ENCODE peak calls at places on chromosomes 11 and 22, in nine cellular contexts. One of them, this sample, is unnamed.

GRCh38 chr22:42688241-42688913 is 32.3 kb downstream of the A4GALT start:
- DNase-seq in tibial artery: peak
- DNase-seq in heart left ventricle: peak
- DNase-seq in colonic mucosa: peak
- DNase-seq in fibroblast of villous mesenchyme: peak
- DNase-seq in stomach: peak
- DNase-seq in psoas muscle: peak
- DNase-seq in cardiac muscle cell: peak
- DNase-seq in hepatocyte: peak
- DNase-seq in this sample: peak

GRCh38 chr11:82631722-82632630 is 101.7 kb downstream of the FAM181B start:
- DNase-seq in fibroblast of villous mesenchyme: no peak
- DNase-seq in tibial artery: no peak
- DNase-seq in colonic mucosa: no peak
- DNase-seq in hepatocyte: no peak
- DNase-seq in psoas muscle: no peak
- DNase-seq in stomach: no peak
- DNase-seq in heart left ventricle: no peak
- DNase-seq in cardiac muscle cell: no peak
- DNase-seq in this sample: no peak

GRCh38 chr11:70079691-70080090 is 1.6 kb downstream of the ANO1 start:
- DNase-seq in fibroblast of villous mesenchyme: no peak
- DNase-seq in tibial artery: peak
- DNase-seq in heart left ventricle: no peak
- DNase-seq in colonic mucosa: no peak
- DNase-seq in psoas muscle: no peak
- DNase-seq in hepatocyte: no peak
- DNase-seq in stomach: no peak
- DNase-seq in cardiac muscle cell: no peak
- DNase-seq in this sample: no peak

GRCh38 chr11:63869686-63870085 is 30.8 kb downstream of the MARK2 start:
- DNase-seq in hepatocyte: no peak
- DNase-seq in tibial artery: no peak
- DNase-seq in fibroblast of villous mesenchyme: no peak
- DNase-seq in colonic mucosa: no peak
- DNase-seq in cardiac muscle cell: no peak
- DNase-seq in stomach: no peak
- DNase-seq in psoas muscle: no peak
- DNase-seq in heart left ventricle: no peak
- DNase-seq in this sample: no peak

GRCh38 chr22:30196141-30196866 is 50.3 kb downstream of the LIF start:
- DNase-seq in tibial artery: peak
- DNase-seq in fibroblast of villous mesenchyme: peak
- DNase-seq in heart left ventricle: peak
- DNase-seq in stomach: peak
- DNase-seq in cardiac muscle cell: peak
- DNase-seq in colonic mucosa: peak
- DNase-seq in psoas muscle: peak
- DNase-seq in hepatocyte: peak
- DNase-seq in this sample: peak

GRCh38 chr22:23675502-23676415 is 15.1 kb upstream of the RGL4 start:
- DNase-seq in colonic mucosa: peak
- DNase-seq in fibroblast of villous mesenchyme: peak
- DNase-seq in tibial artery: peak
- DNase-seq in psoas muscle: no peak
- DNase-seq in hepatocyte: peak
- DNase-seq in stomach: peak
- DNase-seq in cardiac muscle cell: no peak
- DNase-seq in heart left ventricle: no peak
- DNase-seq in this sample: no peak

GRCh38 chr11:116230453-116230852 is 542.3 kb downstream of the BUD13 start:
- DNase-seq in hepatocyte: no peak
- DNase-seq in stomach: no peak
- DNase-seq in heart left ventricle: no peak
- DNase-seq in cardiac muscle cell: no peak
- DNase-seq in psoas muscle: no peak
- DNase-seq in fibroblast of villous mesenchyme: no peak
- DNase-seq in colonic mucosa: no peak
- DNase-seq in tibial artery: no peak
- DNase-seq in this sample: no peak

GRCh38 chr22:29224121-29224858 is 18.6 kb downstream of the EMID1 start:
- DNase-seq in hepatocyte: peak
- DNase-seq in cardiac muscle cell: no peak
- DNase-seq in colonic mucosa: no peak
- DNase-seq in stomach: no peak
- DNase-seq in heart left ventricle: no peak
- DNase-seq in fibroblast of villous mesenchyme: no peak
- DNase-seq in tibial artery: no peak
- DNase-seq in psoas muscle: no peak
- DNase-seq in this sample: no peak

GRCh38 chr11:19405966-19406365 is 165.2 kb upstream of the E2F8 start:
- DNase-seq in psoas muscle: no peak
- DNase-seq in tibial artery: no peak
- DNase-seq in cardiac muscle cell: no peak
- DNase-seq in heart left ventricle: no peak
- DNase-seq in fibroblast of villous mesenchyme: no peak
- DNase-seq in colonic mucosa: no peak
- DNase-seq in hepatocyte: no peak
- DNase-seq in stomach: no peak
- DNase-seq in this sample: no peak

GRCh38 chr22:21990449-21991308 is 8.1 kb upstream of the TOP3B start:
- DNase-seq in cardiac muscle cell: no peak
- DNase-seq in heart left ventricle: no peak
- DNase-seq in fibroblast of villous mesenchyme: no peak
- DNase-seq in stomach: no peak
- DNase-seq in tibial artery: no peak
- DNase-seq in hepatocyte: no peak
- DNase-seq in psoas muscle: no peak
- DNase-seq in colonic mucosa: no peak
- DNase-seq in this sample: no peak

GRCh38 chr11:97557399-97557798 is 1167.6 kb downstream of the JRKL start:
- DNase-seq in psoas muscle: no peak
- DNase-seq in colonic mucosa: no peak
- DNase-seq in heart left ventricle: no peak
- DNase-seq in hepatocyte: no peak
- DNase-seq in tibial artery: no peak
- DNase-seq in fibroblast of villous mesenchyme: no peak
- DNase-seq in stomach: no peak
- DNase-seq in cardiac muscle cell: no peak
- DNase-seq in this sample: no peak

GRCh38 chr22:48561676-48562075 is 1266.0 kb downstream of the BRD1 start:
- DNase-seq in tibial artery: no peak
- DNase-seq in heart left ventricle: peak
- DNase-seq in cardiac muscle cell: no peak
- DNase-seq in hepatocyte: no peak
- DNase-seq in colonic mucosa: no peak
- DNase-seq in fibroblast of villous mesenchyme: no peak
- DNase-seq in stomach: no peak
- DNase-seq in psoas muscle: no peak
- DNase-seq in this sample: no peak

GRCh38 chr11:131910491-131911387 is 540.3 kb downstream of the NTM start:
- DNase-seq in stomach: no peak
- DNase-seq in heart left ventricle: no peak
- DNase-seq in fibroblast of villous mesenchyme: peak
- DNase-seq in psoas muscle: peak
- DNase-seq in tibial artery: no peak
- DNase-seq in cardiac muscle cell: peak
- DNase-seq in hepatocyte: peak
- DNase-seq in colonic mucosa: no peak
- DNase-seq in this sample: no peak

GRCh38 chr11:58928082-58928574 is 11.2 kb upstream of the GLYATL1 start:
- DNase-seq in fibroblast of villous mesenchyme: no peak
- DNase-seq in heart left ventricle: no peak
- DNase-seq in hepatocyte: peak
- DNase-seq in cardiac muscle cell: no peak
- DNase-seq in stomach: no peak
- DNase-seq in psoas muscle: no peak
- DNase-seq in tibial artery: no peak
- DNase-seq in colonic mucosa: no peak
- DNase-seq in this sample: no peak

GRCh38 chr11:4825132-4825531 is 4.0 kb downstream of the OR51F2 start:
- DNase-seq in tibial artery: no peak
- DNase-seq in heart left ventricle: no peak
- DNase-seq in fibroblast of villous mesenchyme: no peak
- DNase-seq in stomach: no peak
- DNase-seq in psoas muscle: no peak
- DNase-seq in hepatocyte: no peak
- DNase-seq in cardiac muscle cell: no peak
- DNase-seq in colonic mucosa: no peak
- DNase-seq in this sample: no peak

GRCh38 chr11:17613428-17613962 is 66.4 kb downstream of the OTOG start:
- DNase-seq in tibial artery: no peak
- DNase-seq in heart left ventricle: no peak
- DNase-seq in fibroblast of villous mesenchyme: no peak
- DNase-seq in hepatocyte: no peak
- DNase-seq in colonic mucosa: no peak
- DNase-seq in psoas muscle: no peak
- DNase-seq in stomach: no peak
- DNase-seq in cardiac muscle cell: no peak
- DNase-seq in this sample: no peak

DNA sequence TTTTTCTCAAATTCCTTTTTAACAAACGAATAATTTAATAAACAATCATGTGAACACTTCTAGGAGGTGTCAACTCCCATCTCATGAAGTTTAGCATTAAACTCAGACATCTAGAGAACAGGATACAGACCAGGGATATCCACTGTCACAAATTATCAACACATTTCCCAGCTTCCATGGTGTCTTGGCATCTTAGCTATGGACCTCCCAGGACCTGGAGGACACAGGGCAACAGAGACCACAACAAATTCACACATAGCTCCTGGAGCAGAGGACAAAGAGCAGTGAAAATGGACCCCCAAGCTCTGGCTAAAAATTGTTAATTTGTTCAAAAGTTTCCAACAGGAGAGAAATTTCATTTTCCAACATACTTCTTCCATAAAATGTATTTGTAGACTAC is 102.2 kb downstream of the SGSM3 start:
- DNase-seq in cardiac muscle cell: no peak
- DNase-seq in tibial artery: no peak
- DNase-seq in stomach: no peak
- DNase-seq in heart left ventricle: no peak
- DNase-seq in fibroblast of villous mesenchyme: no peak
- DNase-seq in colonic mucosa: no peak
- DNase-seq in psoas muscle: no peak
- DNase-seq in hepatocyte: no peak
- DNase-seq in this sample: no peak
- H3K4me3 ChIP-seq in cardiac muscle cell: no peak
- H3K4me3 ChIP-seq in tibial artery: no peak
- H3K4me3 ChIP-seq in stomach: no peak
- H3K4me3 ChIP-seq in heart left ventricle: no peak
- H3K4me3 ChIP-seq in fibroblast of villous mesenchyme: no peak
- H3K4me3 ChIP-seq in colonic mucosa: no peak
- H3K4me3 ChIP-seq in psoas muscle: no peak
- H3K4me3 ChIP-seq in hepatocyte: no peak
- H3K4me3 ChIP-seq in this sample: no peak

GRCh38 chr11:45922425-45923082 is at the start of gene LARGE2:
- DNase-seq in hepatocyte: peak
- DNase-seq in stomach: peak
- DNase-seq in colonic mucosa: peak
- DNase-seq in heart left ventricle: no peak
- DNase-seq in cardiac muscle cell: peak
- DNase-seq in psoas muscle: no peak
- DNase-seq in fibroblast of villous mesenchyme: no peak
- DNase-seq in tibial artery: peak
- DNase-seq in this sample: peak
- H3K4me3 ChIP-seq in hepatocyte: peak
- H3K4me3 ChIP-seq in stomach: peak
- H3K4me3 ChIP-seq in colonic mucosa: peak
- H3K4me3 ChIP-seq in heart left ventricle: peak
- H3K4me3 ChIP-seq in cardiac muscle cell: peak
- H3K4me3 ChIP-seq in psoas muscle: peak
- H3K4me3 ChIP-seq in fibroblast of villous mesenchyme: no peak
- H3K4me3 ChIP-seq in tibial artery: peak
- H3K4me3 ChIP-seq in this sample: peak

GRCh38 chr11:76151561-76152085 is 54.7 kb downstream of the WNT11 start:
- DNase-seq in psoas muscle: no peak
- DNase-seq in hepatocyte: no peak
- DNase-seq in fibroblast of villous mesenchyme: no peak
- DNase-seq in stomach: no peak
- DNase-seq in colonic mucosa: peak
- DNase-seq in heart left ventricle: no peak
- DNase-seq in cardiac muscle cell: no peak
- DNase-seq in tibial artery: no peak
- DNase-seq in this sample: no peak
- H3K4me3 ChIP-seq in psoas muscle: no peak
- H3K4me3 ChIP-seq in hepatocyte: no peak
- H3K4me3 ChIP-seq in fibroblast of villous mesenchyme: no peak
- H3K4me3 ChIP-seq in stomach: no peak
- H3K4me3 ChIP-seq in colonic mucosa: no peak
- H3K4me3 ChIP-seq in heart left ventricle: peak
- H3K4me3 ChIP-seq in cardiac muscle cell: no peak
- H3K4me3 ChIP-seq in tibial artery: no peak
- H3K4me3 ChIP-seq in this sample: no peak

GRCh38 chr11:2154889-2155288 is 6.1 kb downstream of the INS start:
- DNase-seq in cardiac muscle cell: no peak
- DNase-seq in fibroblast of villous mesenchyme: no peak
- DNase-seq in stomach: no peak
- DNase-seq in psoas muscle: no peak
- DNase-seq in hepatocyte: no peak
- DNase-seq in colonic mucosa: no peak
- DNase-seq in tibial artery: no peak
- DNase-seq in heart left ventricle: no peak
- DNase-seq in this sample: no peak
- H3K4me3 ChIP-seq in cardiac muscle cell: no peak
- H3K4me3 ChIP-seq in fibroblast of villous mesenchyme: no peak
- H3K4me3 ChIP-seq in stomach: no peak
- H3K4me3 ChIP-seq in psoas muscle: no peak
- H3K4me3 ChIP-seq in hepatocyte: no peak
- H3K4me3 ChIP-seq in colonic mucosa: no peak
- H3K4me3 ChIP-seq in tibial artery: no peak
- H3K4me3 ChIP-seq in heart left ventricle: no peak
- H3K4me3 ChIP-seq in this sample: no peak